ENCODE peak calls at places on chromosomes 12 and 14, in ten cellular contexts. Y is CD4-positive, CD25-positive, alpha-beta regulatory T cell; T is uterus; Z is psoas muscle; I is CD8-positive, alpha-beta T cell; V is testis; U is SJSA1; M is upper lobe of right lung; N is Panc1; K is cardiac muscle cell. P is an unnamed sample.

GRCh38 chr12:55847603-55848329 is 5.0 kb upstream of the MMP19 start:
- DNase-seq in Y (no peak), T (peak; percentile 95), Z (peak; percentile 90), I (no peak), V (peak; percentile 90), U (peak; percentile 94), M (peak; percentile 89), N (no peak), K (no peak), P (peak; percentile 86)

GRCh38 chr12:91037301-91037700 is 20.5 kb downstream of the KERA start:
- DNase-seq in Y (no peak), T (no peak), Z (no peak), I (no peak), V (no peak), U (no peak), M (no peak), N (no peak), K (no peak), P (no peak)

GRCh38 chr12:71636704-71637115 is 26.9 kb downstream of the ZFC3H1 start:
- DNase-seq in Y (no peak), T (no peak), Z (no peak), I (no peak), V (no peak), U (no peak), M (no peak), N (peak; percentile 27), K (peak; percentile 85), P (peak; percentile 23)

GRCh38 chr14:103427485-103428443 is 42.5 kb downstream of the MARK3 start:
- DNase-seq in Y (no peak), T (peak; percentile 43), Z (no peak), I (no peak), V (no peak), U (no peak), M (no peak), N (no peak), K (no peak), P (peak; percentile 47)

GRCh38 chr12:19695244-19696098 is 256.2 kb downstream of the AEBP2 start:
- DNase-seq in Y (no peak), T (no peak), Z (no peak), I (no peak), V (no peak), U (no peak), M (no peak), N (no peak), K (no peak), P (no peak)

GRCh38 chr12:52441320-52441911 is 7.2 kb upstream of the KRT75 start:
- DNase-seq in Y (no peak), T (no peak), Z (no peak), I (no peak), V (no peak), U (no peak), M (no peak), N (no peak), K (no peak), P (no peak)

GRCh38 chr12:16603916-16604575 is 1.9 kb downstream of the LMO3 start:
- DNase-seq in Y (no peak), T (no peak), Z (no peak), I (no peak), V (no peak), U (no peak), M (no peak), N (no peak), K (peak; percentile 70), P (no peak)

GRCh38 chr14:53218161-53218560 is 65.0 kb upstream of the DDHD1 start:
- DNase-seq in Y (no peak), T (no peak), Z (no peak), I (no peak), V (no peak), U (no peak), M (no peak), N (no peak), K (no peak), P (peak; percentile 34)

GRCh38 chr12:70540996-70541395 is 96.2 kb downstream of the PTPRB start:
- DNase-seq in Y (no peak), T (no peak), Z (no peak), I (no peak), V (no peak), U (no peak), M (no peak), N (no peak), K (no peak), P (no peak)

GRCh38 chr14:104117341-104118005 is 20.9 kb upstream of the KIF26A start:
- DNase-seq in Y (no peak), T (no peak), Z (peak; percentile 9), I (no peak), V (no peak), U (no peak), M (peak; percentile 70), N (no peak), K (no peak), P (no peak)

GRCh38 chr12:32240210-32240609 is 133.6 kb downstream of the BICD1 start:
- DNase-seq in Y (no peak), T (no peak), Z (no peak), I (no peak), V (no peak), U (no peak), M (no peak), N (no peak), K (no peak), P (no peak)

GRCh38 chr12:57237952-57238853 is 8.7 kb downstream of the SHMT2 start:
- DNase-seq in Y (no peak), T (no peak), Z (peak; percentile 49), I (no peak), V (no peak), U (no peak), M (peak; percentile 64), N (no peak), K (no peak), P (peak; percentile 72)

DNA sequence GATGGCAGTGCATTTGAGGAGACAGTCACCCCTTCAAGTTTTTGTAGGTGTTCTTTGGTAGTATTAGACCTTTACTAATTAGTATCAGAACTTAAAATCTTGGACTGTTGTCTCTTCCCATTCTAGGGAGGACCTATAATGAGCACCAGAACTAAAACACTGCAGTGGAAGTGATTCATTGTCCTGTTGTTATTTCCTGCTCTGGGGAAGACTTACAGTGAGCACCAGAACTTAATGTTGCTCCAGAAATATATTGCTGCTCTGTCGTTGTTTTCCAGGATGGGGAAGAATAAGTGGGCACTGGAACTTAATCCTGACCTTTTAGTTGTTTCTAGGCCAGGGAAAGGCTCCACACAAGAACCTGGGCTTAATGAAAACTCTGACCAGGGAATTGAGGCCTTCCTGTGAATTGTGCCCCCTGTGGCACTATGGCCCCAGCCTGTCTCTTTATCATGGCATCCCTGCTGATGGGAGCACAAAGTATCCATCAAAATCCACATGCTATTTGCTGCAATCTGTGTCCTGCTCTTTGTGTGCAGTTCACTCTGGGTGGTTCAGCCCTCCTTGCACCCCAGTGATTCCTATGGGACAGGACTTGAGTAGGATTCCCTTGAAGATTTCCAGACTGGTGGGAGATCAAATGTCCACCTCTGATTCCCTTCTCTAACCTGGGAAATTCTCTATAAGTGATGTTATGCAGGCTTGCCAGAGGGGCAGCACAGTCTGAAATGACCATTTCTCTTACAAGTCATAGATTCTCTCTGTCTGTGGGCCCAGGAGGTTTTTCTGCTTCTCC is 175.8 kb downstream of the PAWR start:
- DNase-seq in Y (no peak), T (no peak), Z (no peak), I (no peak), V (no peak), U (no peak), M (no peak), N (no peak), K (no peak), P (no peak)
- H3K4me3 ChIP-seq in Y (no peak overlapping the region), T (no peak overlapping the region), Z (no peak overlapping the region), I (no peak overlapping the region), V (no peak overlapping the region), U (no peak overlapping the region), M (no peak overlapping the region), N (no peak overlapping the region), K (no peak overlapping the region), P (no peak overlapping the region)

GRCh38 chr12:92991134-92991533 is 62.0 kb upstream of the EEA1 start:
- DNase-seq in Y (no peak), T (no peak), Z (no peak), I (no peak), V (no peak), U (no peak), M (no peak), N (no peak), K (no peak), P (no peak)

GRCh38 chr12:92989715-92990484 is 60.8 kb upstream of the EEA1 start:
- DNase-seq in Y (no peak), T (no peak), Z (no peak), I (no peak), V (no peak), U (no peak), M (no peak), N (no peak), K (no peak), P (no peak)

GRCh38 chr12:92987846-92988621 is 58.9 kb upstream of the EEA1 start:
- DNase-seq in Y (no peak), T (no peak), Z (peak; percentile 25), I (no peak), V (no peak), U (peak; percentile 8), M (peak; percentile 68), N (no peak), K (peak; percentile 24), P (no peak)

GRCh38 chr12:92988622-92989130 is 59.6 kb upstream of the EEA1 start:
- DNase-seq in Y (no peak), T (no peak), Z (no peak), I (no peak), V (no peak), U (no peak), M (no peak), N (no peak), K (peak; percentile 68), P (no peak)

GRCh38 chr12:92987362-92987761 is 58.3 kb upstream of the EEA1 start:
- DNase-seq in Y (no peak), T (no peak), Z (no peak), I (no peak), V (peak; percentile 25), U (no peak), M (no peak), N (peak; percentile 27), K (peak; percentile 84), P (peak; percentile 17)
- H3K27ac ChIP-seq in Y (no peak overlapping the region), T (no peak overlapping the region), Z (peak overlapping the region; percentile 72), I (no peak overlapping the region), V (no peak overlapping the region), U (no peak overlapping the region), M (peak overlapping the region; percentile 75), N (peak overlapping the region; percentile 20), K (peak overlapping the region; percentile 73), P (no peak overlapping the region)

GRCh38 chr14:101721111-101721510 is 40.4 kb upstream of the PPP2R5C start:
- DNase-seq in Y (no peak), T (no peak), Z (no peak), I (no peak), V (no peak), U (no peak), M (no peak), N (no peak), K (no peak), P (no peak)
- H3K4me3 ChIP-seq in Y (peak overlapping the region; percentile 72), T (no peak overlapping the region), Z (no peak overlapping the region), I (no peak overlapping the region), V (no peak overlapping the region), U (no peak overlapping the region), M (no peak overlapping the region), N (no peak overlapping the region), K (no peak overlapping the region), P (no peak overlapping the region)

DNA sequence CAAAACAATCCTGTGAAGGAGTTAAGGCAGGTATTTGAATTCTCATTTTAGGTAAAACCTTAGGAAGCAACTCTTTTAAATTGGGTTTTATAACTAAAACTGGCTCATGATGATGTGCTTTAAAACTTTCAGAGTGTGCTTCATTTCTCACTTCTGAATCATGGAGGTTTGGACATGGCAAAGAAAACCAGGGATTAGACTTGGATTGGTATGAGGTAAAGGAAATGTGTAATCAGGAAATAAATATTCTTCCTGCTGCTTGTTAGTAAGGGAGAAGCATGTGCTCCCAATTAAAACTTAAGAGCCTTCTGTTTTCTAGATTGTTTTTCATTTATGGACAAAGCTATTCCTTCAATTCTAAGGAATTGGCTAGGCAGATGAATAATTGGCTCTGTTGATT is 57.4 kb downstream of the FBXO33 start:
- DNase-seq in Y (no peak), T (no peak), Z (no peak), I (no peak), V (no peak), U (no peak), M (no peak), N (no peak), K (no peak), P (no peak)
- H3K27ac ChIP-seq in Y (no peak overlapping the region), T (no peak overlapping the region), Z (peak overlapping the region; percentile 48), I (no peak overlapping the region), V (no peak overlapping the region), U (no peak overlapping the region), M (no peak overlapping the region), N (no peak overlapping the region), K (no peak overlapping the region), P (no peak overlapping the region)